ENCODE peak calls at places on chromosomes 12 and 14, in five cellular contexts. K is IMR-90, V is hepatic stellate cell, C is PC-3, U is smooth muscle cell of the brain vasculature. M is an unnamed sample.
A peak's percentile ranks its signal among the peaks of the same experiment; 100 is the strongest.

GRCh38 chr14:41668346-41668745 is 61.7 kb downstream of the LRFN5 start:
- DNase-seq in U (peak; percentile 20), K (no peak), C (no peak), V (no peak), M (no peak)

GRCh38 chr12:62955678-62956077 is 20.7 kb upstream of the PPM1H start:
- DNase-seq in C (no peak), V (no peak), U (no peak), K (no peak), M (no peak)

GRCh38 chr14:85536835-85537195 is 6.9 kb downstream of the FLRT2 start:
- DNase-seq in K (peak; percentile 53), U (no peak), V (no peak), C (no peak), M (no peak)

GRCh38 chr12:3004655-3005565 is 45.7 kb downstream of the TEAD4 start:
- DNase-seq in V (no peak), K (no peak), U (no peak), C (no peak), M (no peak)

GRCh38 chr12:16437281-16437816 is 89.9 kb downstream of the MGST1 start:
- DNase-seq in U (no peak), V (no peak), C (no peak), K (no peak), M (no peak)

GRCh38 chr12:94686834-94687628 is 36.7 kb upstream of the TMCC3 start:
- DNase-seq in K (no peak), V (no peak), C (peak; percentile 54), U (no peak), M (no peak)

GRCh38 chr12:68800294-68800693 is 7.7 kb upstream of the MDM2 start:
- DNase-seq in V (no peak), K (no peak), C (peak; percentile 76), U (no peak), M (no peak)

GRCh38 chr14:106509176-106509575 is 982.8 kb downstream of the TMEM121 start:
- DNase-seq in C (no peak), U (no peak), K (no peak), V (no peak), M (no peak)

GRCh38 chr14:90924618-90925345 is 108.6 kb upstream of the TTC7B start:
- DNase-seq in V (no peak), K (peak; percentile 2), U (no peak), C (no peak), M (no peak)

GRCh38 chr12:97541366-97541765 is 78.8 kb downstream of the RMST start:
- DNase-seq in C (no peak), U (no peak), K (no peak), V (no peak), M (no peak)

GRCh38 chr12:65656904-65657351 is 167.4 kb upstream of the HMGA2 start:
- DNase-seq in U (peak; percentile 83), K (peak; percentile 99), C (peak; percentile 99), V (peak; percentile 46), M (peak; percentile 69)

GRCh38 chr12:57190037-57190436 is 26.6 kb upstream of the NXPH4 start:
- DNase-seq in U (no peak), V (no peak), C (no peak), K (no peak), M (no peak)

GRCh38 chr12:10205251-10205807 is 7.3 kb upstream of the GABARAPL1 start:
- DNase-seq in U (no peak), C (peak; percentile 65), V (peak; percentile 64), K (peak; percentile 53), M (peak; percentile 67)

GRCh38 chr12:4909397-4909733 is 340 bp upstream of the KCNA1 start:
- DNase-seq in V (no peak), K (no peak), U (no peak), C (no peak), M (no peak)

GRCh38 chr14:66206554-66206953 is 279.6 kb upstream of the CCDC196 start:
- DNase-seq in K (no peak), U (no peak), C (no peak), V (no peak), M (no peak)

GRCh38 chr12:24379493-24379892 is 430.0 kb upstream of the SOX5 start:
- DNase-seq in K (no peak), V (no peak), U (no peak), C (no peak), M (no peak)

GRCh38 chr12:80041691-80042090 is 57.6 kb upstream of the OTOGL start:
- DNase-seq in K (peak; percentile 68), V (no peak), U (no peak), C (peak; percentile 63), M (no peak)

GRCh38 chr12:87378526-87378925 is 650.7 kb downstream of the C12orf50 start:
- DNase-seq in C (no peak), V (no peak), K (no peak), U (no peak), M (no peak)

GRCh38 chr12:130438243-130438620 is 100.5 kb downstream of the PIWIL1 start:
- DNase-seq in U (no peak), C (no peak), V (no peak), K (no peak), M (no peak)

GRCh38 chr12:15520083-15520482 is 197.8 kb downstream of the PTPRO start:
- DNase-seq in C (no peak), U (no peak), K (no peak), V (no peak), M (no peak)

GRCh38 chr14:65229431-65230286 is 127.3 kb upstream of the MAX start:
- DNase-seq in C (no peak), U (no peak), K (no peak), V (peak; percentile 36), M (peak; percentile 75)

GRCh38 chr12:91111366-91112321 is at the start of gene LUM:
- DNase-seq in C (peak; percentile 27), K (peak; percentile 69), V (no peak), U (no peak), M (peak; percentile 70)

GRCh38 chr12:6613776-6614512 is 6.8 kb upstream of the CHD4 start:
- DNase-seq in C (peak; percentile 77), U (peak; percentile 91), V (peak; percentile 95), K (peak; percentile 99), M (peak; percentile 100)

GRCh38 chr12:52872644-52873384 is 24.0 kb upstream of the KRT78 start:
- DNase-seq in C (no peak), K (no peak), U (no peak), V (no peak), M (peak; percentile 54)

GRCh38 chr14:90444077-90444696 is 47.4 kb downstream of the CALM1 start:
- DNase-seq in V (no peak), C (peak; percentile 97), K (no peak), U (no peak), M (peak; percentile 27)

GRCh38 chr12:93079271-93079670 is 150.2 kb upstream of the EEA1 start:
- DNase-seq in C (no peak), U (no peak), K (no peak), V (no peak), M (no peak)

GRCh38 chr14:51950007-51950406 is 39.3 kb upstream of the RTRAF start:
- DNase-seq in U (no peak), V (no peak), C (no peak), K (no peak), M (no peak)